ENCODE peak calls at places on chromosomes 3 and 15, in four cellular contexts. P is GM23338, D is nephron progenitor cell, O is OCI-LY7. Y is an unnamed sample.

GRCh38 chr15:38202356-38202755 is 50.3 kb upstream of the SPRED1 start:
- DNase-seq in P (no peak), D (no peak), O (no peak), Y (no peak)

GRCh38 chr3:24829632-24830229 is 335.1 kb upstream of the THRB start:
- DNase-seq in P (peak; percentile 56), D (peak; percentile 39), O (no peak), Y (no peak)

GRCh38 chr3:14844386-14845170 is 25.8 kb downstream of the FGD5 start:
- DNase-seq in P (no peak), D (no peak), O (no peak), Y (no peak)

GRCh38 chr3:197748597-197749314 is 927 bp upstream of the FYTTD1 start:
- DNase-seq in P (no peak), D (no peak), O (no peak), Y (no peak)

GRCh38 chr3:198109883-198110282 is 149.9 kb downstream of the LMLN start:
- DNase-seq in P (peak; percentile 21), D (no peak), O (no peak), Y (no peak)

GRCh38 chr3:22372292-22372949 is 621.4 kb upstream of the ZNF385D start:
- DNase-seq in P (peak; percentile 73), D (peak; percentile 76), O (no peak), Y (peak; percentile 10)

GRCh38 chr3:44687898-44688297 is 24.6 kb upstream of the ZNF502 start:
- DNase-seq in P (no peak), D (no peak), O (no peak), Y (no peak)

GRCh38 chr3:151147299-151147698 is 55.7 kb downstream of the GPR171 start:
- DNase-seq in P (no peak), D (no peak), O (no peak), Y (no peak)

GRCh38 chr3:192608756-192609155 is 118.6 kb downstream of the FGF12 start:
- DNase-seq in P (no peak), D (no peak), O (no peak), Y (no peak)

GRCh38 chr15:66128116-66128715 is 125.3 kb downstream of the MEGF11 start:
- DNase-seq in P (no peak), D (no peak), O (no peak), Y (no peak)

GRCh38 chr3:30984855-30985793 is 90.7 kb upstream of the GADL1 start:
- DNase-seq in P (no peak), D (no peak), O (no peak), Y (no peak)

GRCh38 chr3:35987386-35987785 is 348.1 kb downstream of the ARPP21 start:
- DNase-seq in P (no peak), D (no peak), O (no peak), Y (no peak)

GRCh38 chr3:16370872-16371740 is 106.1 kb downstream of the OXNAD1 start:
- DNase-seq in P (peak; percentile 31), D (no peak), O (peak; percentile 64), Y (no peak)

GRCh38 chr15:100340721-100341661 is 784 bp downstream of the ADAMTS17 start:
- DNase-seq in P (peak; percentile 61), D (peak; percentile 37), O (no peak), Y (no peak)

GRCh38 chr3:72465853-72466252 is 382.4 kb downstream of the SHQ1 start:
- DNase-seq in P (no peak), D (no peak), O (no peak), Y (no peak)

DNA sequence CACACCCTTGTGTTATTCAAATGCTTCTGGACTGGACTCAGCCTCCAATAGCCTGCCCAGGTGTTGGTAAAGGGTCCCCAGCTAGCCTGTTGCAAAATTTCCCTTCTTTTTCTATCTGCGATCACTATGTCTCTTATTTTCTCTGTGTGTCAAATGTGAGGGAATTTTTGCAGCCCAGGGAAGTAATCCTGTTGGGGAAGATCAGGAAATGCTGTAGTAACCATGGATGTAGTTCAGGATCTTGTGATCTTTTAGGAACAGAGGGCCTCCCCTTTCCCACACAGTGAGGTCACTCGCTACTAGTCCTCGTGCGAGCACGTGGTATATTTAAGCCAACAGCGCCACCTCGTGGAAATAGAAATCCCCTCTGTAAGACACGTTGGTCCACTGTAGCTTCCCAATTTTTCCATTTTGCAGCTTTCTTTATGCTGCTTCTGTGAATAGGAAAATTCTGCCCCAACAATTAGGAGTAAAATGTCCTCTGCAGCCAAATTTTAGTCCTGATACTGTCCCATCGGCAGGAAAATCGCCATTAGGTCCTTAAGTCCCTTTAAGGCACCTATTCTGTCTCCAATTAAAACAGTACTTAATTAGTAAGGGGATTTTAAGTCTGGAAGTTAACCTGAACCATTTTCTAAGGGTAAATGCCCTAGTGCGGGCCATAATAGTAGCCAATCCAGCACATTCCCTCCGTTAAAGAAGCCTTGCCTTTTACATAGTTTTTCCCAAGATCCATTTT is 4.0 kb upstream of the SMCO1 start:
- DNase-seq in P (peak; percentile 95), D (peak; percentile 40), O (peak; percentile 83), Y (peak; percentile 32)
- TF ChIP-seq CTCF in P (peak; percentile 74), D (peak; percentile 24), O (peak; percentile 91), Y (peak; percentile 39)

DNA sequence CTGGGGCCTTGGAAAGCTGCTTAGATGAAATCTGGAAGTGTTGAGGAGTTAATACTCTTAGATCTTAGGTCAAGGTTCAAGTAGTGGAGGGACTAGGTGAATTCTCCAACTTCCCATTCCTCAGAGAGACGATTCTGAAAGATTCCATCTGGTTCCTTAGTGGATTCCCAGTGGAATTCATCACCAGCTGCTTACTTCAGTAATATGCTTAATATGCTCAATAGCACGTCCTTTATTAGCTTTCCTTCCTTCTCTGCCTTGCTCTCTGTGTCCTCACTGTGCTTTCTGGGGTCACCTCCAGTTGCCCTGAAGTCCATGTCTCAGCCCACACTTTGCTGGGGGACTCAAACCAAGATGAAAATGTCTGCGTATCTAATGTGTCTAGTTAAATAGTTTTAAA is 31.0 kb downstream of the CEP63 start:
- DNase-seq in P (no peak), D (no peak), O (no peak), Y (no peak)
- TF ChIP-seq CTCF in P (no peak), D (no peak), O (no peak), Y (no peak)

GRCh38 chr15:62647195-62647865 is 395.2 kb upstream of the TPM1 start:
- DNase-seq in P (no peak), D (no peak), O (no peak), Y (peak; percentile 42)

GRCh38 chr15:62653122-62653521 is 389.4 kb upstream of the TPM1 start:
- DNase-seq in P (no peak), D (no peak), O (no peak), Y (no peak)

GRCh38 chr15:62649793-62650420 is 392.6 kb upstream of the TPM1 start:
- DNase-seq in P (no peak), D (no peak), O (no peak), Y (no peak)

GRCh38 chr15:62644874-62645755 is 397.4 kb upstream of the TPM1 start:
- DNase-seq in P (no peak), D (no peak), O (no peak), Y (no peak)

GRCh38 chr15:62648954-62649353 is 393.6 kb upstream of the TPM1 start:
- DNase-seq in P (peak; percentile 56), D (no peak), O (peak; percentile 49), Y (no peak)
- TF ChIP-seq CTCF in P (peak; percentile 68), D (no peak), O (peak; percentile 77), Y (peak; percentile 40)

DNA sequence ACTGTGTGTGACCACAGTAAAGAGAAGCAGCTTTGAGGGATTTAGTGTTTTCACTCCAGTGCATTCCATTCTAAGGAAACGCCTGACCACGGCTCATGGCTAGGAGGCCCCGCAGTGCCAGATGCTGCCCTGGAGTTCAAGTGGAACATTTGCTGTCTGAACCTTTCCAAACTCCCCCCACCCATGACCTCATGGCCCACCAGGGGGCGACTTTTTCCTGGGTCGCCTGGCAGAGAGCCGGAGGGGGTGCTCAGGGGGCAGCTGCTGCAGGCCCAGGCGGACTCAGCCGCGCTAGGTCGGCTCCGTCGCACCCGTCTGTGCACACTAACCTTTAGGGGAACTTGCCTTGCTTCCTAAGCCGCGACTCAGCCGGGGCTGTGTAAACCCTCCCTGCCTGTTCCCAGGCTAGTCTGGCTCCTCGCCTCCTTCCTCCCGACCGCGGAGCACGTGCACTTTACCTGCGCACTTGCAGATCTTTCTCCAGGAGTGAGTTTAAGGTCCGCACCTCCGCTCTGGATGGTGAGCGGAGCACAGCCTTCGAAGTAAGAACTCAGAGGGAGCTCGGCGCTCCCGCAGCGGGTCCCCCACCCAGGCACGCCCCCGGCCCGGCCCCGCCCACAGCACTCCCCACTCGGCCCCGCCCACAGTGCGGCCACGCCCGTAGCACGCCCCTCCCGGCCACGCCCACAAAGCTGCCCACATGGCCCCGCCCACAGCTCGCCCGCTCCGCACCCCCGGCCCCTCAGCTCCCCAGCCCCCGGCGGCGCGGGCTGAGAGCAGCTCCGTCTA is at the start of gene OCA2:
- DNase-seq in P (peak; percentile 92), D (peak; percentile 98), O (no peak), Y (no peak)
- TF ChIP-seq CTCF in P (peak; percentile 59), D (peak; percentile 53), O (peak; percentile 56), Y (no peak)

GRCh38 chr3:78741066-78741645 is 1026.6 kb downstream of the ROBO1 start:
- DNase-seq in P (peak; percentile 57), D (no peak), O (peak; percentile 8), Y (no peak)
- TF ChIP-seq CTCF in P (peak; percentile 86), D (peak; percentile 58), O (peak; percentile 76), Y (peak; percentile 28)

GRCh38 chr3:130894130-130894872 is 417 bp downstream of the ATP2C1 start:
- DNase-seq in P (peak; percentile 61), D (peak; percentile 65), O (peak; percentile 40), Y (peak; percentile 59)
- TF ChIP-seq CTCF in P (no peak), D (no peak), O (peak; percentile 27), Y (no peak)

GRCh38 chr15:60737217-60737616 is 258.3 kb upstream of the ICE2 start:
- DNase-seq in P (peak; percentile 53), D (no peak), O (peak; percentile 8), Y (peak; percentile 73)
- TF ChIP-seq CTCF in P (peak; percentile 59), D (no peak), O (peak; percentile 57), Y (peak; percentile 15)

GRCh38 chr3:100956276-100956675 is 36.9 kb downstream of the ABI3BP start:
- DNase-seq in P (no peak), D (no peak), O (no peak), Y (no peak)

GRCh38 chr3:100954199-100954935 is 38.9 kb downstream of the ABI3BP start:
- DNase-seq in P (no peak), D (no peak), O (no peak), Y (no peak)

GRCh38 chr3:100957407-100958100 is 35.7 kb downstream of the ABI3BP start:
- DNase-seq in P (no peak), D (no peak), O (no peak), Y (no peak)

GRCh38 chr3:100954990-100955389 is 38.2 kb downstream of the ABI3BP start:
- DNase-seq in P (no peak), D (no peak), O (no peak), Y (no peak)

GRCh38 chr3:100953103-100953502 is 40.1 kb downstream of the ABI3BP start:
- DNase-seq in P (no peak), D (no peak), O (no peak), Y (no peak)
- TF ChIP-seq CTCF in P (no peak), D (no peak), O (no peak), Y (no peak)

GRCh38 chr15:78571382-78571781 is 6.1 kb downstream of the CHRNA5 start:
- DNase-seq in P (no peak), D (no peak), O (no peak), Y (no peak)
- TF ChIP-seq CTCF in P (no peak), D (no peak), O (no peak), Y (no peak)

Y was measured in right lobe of liver.